ENCODE peak calls at places on chromosomes 1 and 21, in seven cellular contexts. C, A, E, U, T, V and K are unnamed samples. For H3K4me1, the result is how much of the 10 kb centered on the place peaks cover.

GRCh38 chr1:55215194-55216021 is at the start of gene USP24:
- DNase-seq in C (peak), E (peak), V (peak), A (peak), T (peak), U (peak), K (peak)

GRCh38 chr21:34592120-34592561 is 22.8 kb downstream of the RCAN1 start:
- DNase-seq in U (peak), E (peak), V (no peak), T (no peak), A (no peak), C (no peak), K (peak)

GRCh38 chr21:44317241-44317782 is 17.5 kb downstream of the PFKL start:
- DNase-seq in A (no peak), E (no peak), T (no peak), U (no peak), V (no peak), C (no peak), K (no peak)

GRCh38 chr1:154869351-154870116 is 547 bp downstream of the KCNN3 start:
- DNase-seq in C (no peak), V (peak), E (no peak), U (peak), A (peak), T (no peak), K (no peak)

GRCh38 chr1:1080122-1080753 is 6.1 kb upstream of the RNF223 start:
- DNase-seq in U (peak), E (peak), T (peak), A (peak), V (no peak), C (peak), K (peak)

GRCh38 chr1:1123581-1124507 is 8.0 kb upstream of the C1orf159 start:
- DNase-seq in U (no peak), T (no peak), A (no peak), C (no peak), V (no peak), E (no peak), K (no peak)

GRCh38 chr1:149986486-149987296 is 23.8 kb downstream of the OTUD7B start:
- DNase-seq in C (no peak), A (no peak), T (no peak), U (no peak), V (no peak), E (no peak), K (no peak)

GRCh38 chr21:36237441-36237840 is 80.8 kb downstream of the DOP1B start:
- DNase-seq in C (no peak), A (no peak), E (no peak), U (no peak), V (no peak), T (no peak), K (no peak)

GRCh38 chr21:38768385-38769071 is 37.2 kb upstream of the ETS2 start:
- DNase-seq in C (no peak), A (no peak), U (no peak), E (no peak), V (no peak), T (no peak), K (no peak)

GRCh38 chr1:181097242-181097641 is 8.7 kb downstream of the IER5 start:
- DNase-seq in A (no peak), C (no peak), V (no peak), U (no peak), E (no peak), T (no peak), K (no peak)
- H3K4me1 ChIP-seq in A (half or more), C (half or more), V (under half), U (under half), E (under half), T (half or more), K (half or more)

DNA sequence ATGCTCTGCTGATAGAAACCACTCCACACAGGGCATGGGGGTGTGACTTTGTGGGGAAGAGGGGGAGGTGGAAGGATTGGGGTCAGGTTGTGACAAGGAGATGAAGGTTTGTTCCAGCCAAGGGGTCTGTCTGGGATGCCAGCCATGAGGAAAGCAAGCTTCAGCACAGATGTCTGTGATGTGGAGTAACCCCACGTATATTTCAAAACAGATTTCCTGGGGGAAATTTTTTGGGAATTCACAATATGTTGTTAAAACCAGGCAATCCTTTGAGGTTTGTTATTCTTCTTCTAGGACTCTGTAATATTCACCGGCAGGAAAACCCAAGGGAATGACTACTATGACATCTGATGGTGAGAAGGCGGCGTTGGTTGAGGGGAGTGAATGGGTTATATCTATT is 255.0 kb upstream of the FGGY start:
- DNase-seq in V (no peak), A (no peak), C (no peak), T (no peak), E (no peak), U (no peak), K (no peak)
- TF ChIP-seq CTCF in V (no peak), A (no peak), C (no peak), T (no peak), E (no peak), U (no peak), K (no peak)

GRCh38 chr1:212285685-212286436 is 651 bp downstream of the PPP2R5A start:
- DNase-seq in C (peak), U (peak), A (peak), E (peak), V (peak), T (no peak), K (peak)
- TF ChIP-seq EP300 in C (no peak), U (no peak), A (no peak), E (no peak), V (no peak), T (no peak), K (no peak)

GRCh38 chr1:234541281-234541975 is 62.4 kb upstream of the TARBP1 start:
- DNase-seq in U (no peak), V (no peak), T (no peak), E (no peak), A (peak), C (no peak), K (no peak)

GRCh38 chr1:234544094-234544579 is 65.2 kb upstream of the TARBP1 start:
- DNase-seq in E (peak), U (peak), A (peak), T (peak), V (peak), C (no peak), K (peak)

GRCh38 chr1:234545512-234546386 is 64.2 kb downstream of the IRF2BP2 start:
- DNase-seq in U (peak), T (peak), E (no peak), C (no peak), A (peak), V (no peak), K (no peak)

GRCh38 chr1:234542211-234542850 is 63.4 kb upstream of the TARBP1 start:
- DNase-seq in T (no peak), U (no peak), C (no peak), A (peak), E (no peak), V (no peak), K (peak)

DNA sequence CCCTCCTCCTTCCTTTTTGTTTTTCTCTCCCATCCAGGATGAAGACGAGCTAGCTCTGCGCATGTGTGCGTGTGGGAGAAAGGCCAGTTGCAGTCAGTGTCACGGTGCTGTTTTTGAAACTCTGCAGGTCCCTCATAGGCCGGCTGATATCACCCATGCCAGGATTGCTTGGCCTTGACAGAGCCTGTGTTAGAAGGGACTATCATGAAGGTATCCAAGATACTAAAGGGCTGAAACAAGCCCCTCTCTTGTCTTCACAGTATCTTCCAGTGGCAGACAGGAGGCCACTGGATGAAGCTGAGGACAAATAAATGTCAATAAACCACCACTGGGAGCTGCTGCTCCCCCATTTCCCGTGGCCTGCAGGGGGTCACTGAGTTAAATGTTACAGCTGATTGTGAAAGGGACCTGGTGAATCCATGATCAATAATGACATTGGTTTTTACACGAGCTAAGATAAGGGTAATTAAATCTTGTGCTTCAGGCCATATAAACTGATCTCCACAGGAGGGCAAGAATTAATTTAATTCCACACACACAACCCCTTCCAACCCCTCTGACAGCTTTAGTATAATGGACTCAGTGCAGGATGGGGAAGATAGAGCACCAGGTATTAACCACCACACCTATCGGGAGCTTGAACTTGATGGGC is 64.6 kb upstream of the TARBP1 start:
- DNase-seq in U (peak), C (no peak), A (peak), E (peak), V (no peak), T (no peak), K (no peak)
- H3K4me1 ChIP-seq in U (under half), C (half or more), A (half or more), E (under half), V (under half), T (half or more), K (half or more)